ENCODE peak calls at places on chromosomes 3 and 15, in five cellular contexts. One of them, this sample, is unnamed.

GRCh38 chr15:47399100-47399499 is 318.2 kb upstream of the SEMA6D start:
- DNase-seq in mammary epithelial cell: no peak
- DNase-seq in neural progenitor cell: no peak
- DNase-seq in HCT116: no peak
- DNase-seq in GM23248: no peak
- DNase-seq in this sample: no peak

GRCh38 chr15:44536298-44536961 is 517 bp upstream of the EIF3J start:
- DNase-seq in mammary epithelial cell: peak
- DNase-seq in neural progenitor cell: peak
- DNase-seq in HCT116: peak
- DNase-seq in GM23248: peak
- DNase-seq in this sample: peak

GRCh38 chr15:41903782-41904181 is 9.9 kb upstream of the SPTBN5 start:
- DNase-seq in mammary epithelial cell: no peak
- DNase-seq in neural progenitor cell: no peak
- DNase-seq in HCT116: no peak
- DNase-seq in GM23248: no peak
- DNase-seq in this sample: no peak

GRCh38 chr15:58380280-58380945 is 51.4 kb upstream of the LIPC start:
- DNase-seq in mammary epithelial cell: no peak
- DNase-seq in neural progenitor cell: no peak
- DNase-seq in HCT116: no peak
- DNase-seq in GM23248: no peak
- DNase-seq in this sample: no peak

GRCh38 chr3:101643861-101644613 is 32.9 kb downstream of the ZBTB11 start:
- DNase-seq in mammary epithelial cell: peak
- DNase-seq in neural progenitor cell: no peak
- DNase-seq in HCT116: peak
- DNase-seq in GM23248: peak
- DNase-seq in this sample: no peak

GRCh38 chr3:177597325-177598109 is 400.2 kb upstream of the TBL1XR1 start:
- DNase-seq in mammary epithelial cell: peak
- DNase-seq in neural progenitor cell: no peak
- DNase-seq in HCT116: no peak
- DNase-seq in GM23248: peak
- DNase-seq in this sample: peak

GRCh38 chr3:169298247-169298992 is 365.1 kb downstream of the MECOM start:
- DNase-seq in mammary epithelial cell: no peak
- DNase-seq in neural progenitor cell: no peak
- DNase-seq in HCT116: no peak
- DNase-seq in GM23248: no peak
- DNase-seq in this sample: peak

GRCh38 chr3:41900265-41900664 is 61.6 kb downstream of the ULK4 start:
- DNase-seq in mammary epithelial cell: no peak
- DNase-seq in neural progenitor cell: peak
- DNase-seq in HCT116: no peak
- DNase-seq in GM23248: peak
- DNase-seq in this sample: no peak

GRCh38 chr3:48405971-48406370 is 23.9 kb downstream of the PLXNB1 start:
- DNase-seq in mammary epithelial cell: no peak
- DNase-seq in neural progenitor cell: no peak
- DNase-seq in HCT116: no peak
- DNase-seq in GM23248: no peak
- DNase-seq in this sample: no peak

GRCh38 chr3:66397745-66398144 is 103.1 kb downstream of the LRIG1 start:
- DNase-seq in mammary epithelial cell: no peak
- DNase-seq in neural progenitor cell: no peak
- DNase-seq in HCT116: no peak
- DNase-seq in GM23248: peak
- DNase-seq in this sample: no peak

GRCh38 chr15:52558196-52558595 is 10.6 kb downstream of the ARPP19 start:
- DNase-seq in mammary epithelial cell: peak
- DNase-seq in neural progenitor cell: no peak
- DNase-seq in HCT116: no peak
- DNase-seq in GM23248: peak
- DNase-seq in this sample: no peak

GRCh38 chr3:186705882-186706780 is 11.0 kb upstream of the KNG1 start:
- DNase-seq in mammary epithelial cell: peak
- DNase-seq in neural progenitor cell: no peak
- DNase-seq in HCT116: no peak
- DNase-seq in GM23248: no peak
- DNase-seq in this sample: no peak

GRCh38 chr3:129560269-129560787 is 17.4 kb downstream of the H1-8 start:
- DNase-seq in mammary epithelial cell: no peak
- DNase-seq in neural progenitor cell: no peak
- DNase-seq in HCT116: no peak
- DNase-seq in GM23248: peak
- DNase-seq in this sample: peak

GRCh38 chr15:85412956-85413854 is 32.8 kb downstream of the AKAP13 start:
- DNase-seq in mammary epithelial cell: peak
- DNase-seq in neural progenitor cell: no peak
- DNase-seq in HCT116: peak
- DNase-seq in GM23248: peak
- DNase-seq in this sample: peak

GRCh38 chr3:64108784-64109317 is 85.6 kb upstream of the PSMD6 start:
- DNase-seq in mammary epithelial cell: no peak
- DNase-seq in neural progenitor cell: no peak
- DNase-seq in HCT116: no peak
- DNase-seq in GM23248: no peak
- DNase-seq in this sample: no peak

GRCh38 chr3:165669967-165670366 is 167.3 kb downstream of the BCHE start:
- DNase-seq in mammary epithelial cell: no peak
- DNase-seq in neural progenitor cell: no peak
- DNase-seq in HCT116: no peak
- DNase-seq in GM23248: no peak
- DNase-seq in this sample: no peak

GRCh38 chr3:120497318-120497717 is 46.5 kb upstream of the FSTL1 start:
- DNase-seq in mammary epithelial cell: peak
- DNase-seq in neural progenitor cell: no peak
- DNase-seq in HCT116: no peak
- DNase-seq in GM23248: peak
- DNase-seq in this sample: no peak

GRCh38 chr15:98727115-98728040 is 79.0 kb downstream of the IGF1R start:
- DNase-seq in mammary epithelial cell: peak
- DNase-seq in neural progenitor cell: peak
- DNase-seq in HCT116: peak
- DNase-seq in GM23248: peak
- DNase-seq in this sample: peak

GRCh38 chr15:48722764-48723661 is 77.5 kb upstream of the FBN1 start:
- DNase-seq in mammary epithelial cell: peak
- DNase-seq in neural progenitor cell: no peak
- DNase-seq in HCT116: peak
- DNase-seq in GM23248: peak
- DNase-seq in this sample: no peak

GRCh38 chr3:186108106-186108940 is 566 bp downstream of the ETV5 start:
- DNase-seq in mammary epithelial cell: peak
- DNase-seq in neural progenitor cell: peak
- DNase-seq in HCT116: peak
- DNase-seq in GM23248: peak
- DNase-seq in this sample: peak

GRCh38 chr3:65605876-65606432 is 432.8 kb downstream of the MAGI1 start:
- DNase-seq in mammary epithelial cell: peak
- DNase-seq in neural progenitor cell: no peak
- DNase-seq in HCT116: no peak
- DNase-seq in GM23248: peak
- DNase-seq in this sample: no peak

GRCh38 chr15:77810180-77810579 is 177.5 kb upstream of the LINGO1 start:
- DNase-seq in mammary epithelial cell: no peak
- DNase-seq in neural progenitor cell: peak
- DNase-seq in HCT116: no peak
- DNase-seq in GM23248: no peak
- DNase-seq in this sample: no peak

GRCh38 chr15:36029606-36030005 is 483.6 kb upstream of the DPH6 start:
- DNase-seq in mammary epithelial cell: no peak
- DNase-seq in neural progenitor cell: no peak
- DNase-seq in HCT116: no peak
- DNase-seq in GM23248: peak
- DNase-seq in this sample: no peak

GRCh38 chr3:137121704-137122314 is 164.0 kb downstream of the IL20RB start:
- DNase-seq in mammary epithelial cell: peak
- DNase-seq in neural progenitor cell: peak
- DNase-seq in HCT116: peak
- DNase-seq in GM23248: peak
- DNase-seq in this sample: peak

DNA sequence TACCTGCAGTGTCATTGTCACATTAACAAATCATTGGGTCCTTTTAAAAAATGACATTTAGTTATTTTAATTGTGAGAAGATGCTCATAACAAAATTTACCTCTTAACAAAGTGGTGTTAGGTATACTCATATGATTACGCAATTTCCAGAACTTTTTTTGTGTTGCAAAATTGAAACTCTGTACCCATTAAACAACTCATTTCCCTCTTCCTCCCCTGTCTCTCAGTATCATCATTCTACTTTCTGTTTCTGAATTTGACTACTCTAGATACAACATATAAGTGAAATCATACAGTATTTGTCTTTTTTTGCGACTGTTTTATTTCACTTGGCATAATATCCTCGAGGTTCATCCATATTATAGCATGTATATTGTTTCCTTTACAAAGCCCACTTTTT is 58.7 kb upstream of the CHST2 start:
- DNase-seq in mammary epithelial cell: peak
- DNase-seq in neural progenitor cell: no peak
- DNase-seq in HCT116: no peak
- DNase-seq in GM23248: peak
- DNase-seq in this sample: no peak
- H3K9ac ChIP-seq in mammary epithelial cell: no peak
- H3K9ac ChIP-seq in neural progenitor cell: no peak
- H3K9ac ChIP-seq in HCT116: no peak
- H3K9ac ChIP-seq in GM23248: no peak
- H3K9ac ChIP-seq in this sample: no peak

GRCh38 chr3:38154625-38155255 is 10.6 kb upstream of the OXSR1 start:
- DNase-seq in mammary epithelial cell: peak
- DNase-seq in neural progenitor cell: no peak
- DNase-seq in HCT116: no peak
- DNase-seq in GM23248: no peak
- DNase-seq in this sample: peak
- H3K9ac ChIP-seq in mammary epithelial cell: peak
- H3K9ac ChIP-seq in neural progenitor cell: no peak
- H3K9ac ChIP-seq in HCT116: no peak
- H3K9ac ChIP-seq in GM23248: peak
- H3K9ac ChIP-seq in this sample: no peak

GRCh38 chr3:1515842-1516241 is 423.0 kb downstream of the CNTN6 start:
- DNase-seq in mammary epithelial cell: no peak
- DNase-seq in neural progenitor cell: no peak
- DNase-seq in HCT116: no peak
- DNase-seq in GM23248: no peak
- DNase-seq in this sample: no peak

DNA sequence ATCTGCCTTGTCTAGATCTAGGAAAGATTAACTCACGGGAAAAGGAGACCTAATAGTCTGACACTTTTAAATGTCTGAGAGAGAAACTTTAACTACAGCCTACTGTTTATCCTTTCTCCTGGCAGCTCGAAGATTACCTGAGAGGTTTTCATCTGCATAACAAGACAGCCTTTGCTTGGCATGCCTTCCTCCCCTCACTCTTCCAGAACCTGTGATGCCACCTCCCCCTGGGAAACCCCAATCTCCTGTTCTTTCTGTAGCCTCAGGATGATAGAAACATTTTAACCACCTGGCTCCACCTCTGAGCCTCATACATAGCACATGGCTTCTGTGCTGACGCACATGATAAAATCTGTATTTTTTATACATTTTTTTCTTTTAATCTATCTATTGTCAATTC is 420.8 kb downstream of the CNTN6 start:
- DNase-seq in mammary epithelial cell: no peak
- DNase-seq in neural progenitor cell: no peak
- DNase-seq in HCT116: no peak
- DNase-seq in GM23248: no peak
- DNase-seq in this sample: no peak
- H3K9ac ChIP-seq in mammary epithelial cell: no peak
- H3K9ac ChIP-seq in neural progenitor cell: no peak
- H3K9ac ChIP-seq in HCT116: no peak
- H3K9ac ChIP-seq in GM23248: no peak
- H3K9ac ChIP-seq in this sample: no peak

DNA sequence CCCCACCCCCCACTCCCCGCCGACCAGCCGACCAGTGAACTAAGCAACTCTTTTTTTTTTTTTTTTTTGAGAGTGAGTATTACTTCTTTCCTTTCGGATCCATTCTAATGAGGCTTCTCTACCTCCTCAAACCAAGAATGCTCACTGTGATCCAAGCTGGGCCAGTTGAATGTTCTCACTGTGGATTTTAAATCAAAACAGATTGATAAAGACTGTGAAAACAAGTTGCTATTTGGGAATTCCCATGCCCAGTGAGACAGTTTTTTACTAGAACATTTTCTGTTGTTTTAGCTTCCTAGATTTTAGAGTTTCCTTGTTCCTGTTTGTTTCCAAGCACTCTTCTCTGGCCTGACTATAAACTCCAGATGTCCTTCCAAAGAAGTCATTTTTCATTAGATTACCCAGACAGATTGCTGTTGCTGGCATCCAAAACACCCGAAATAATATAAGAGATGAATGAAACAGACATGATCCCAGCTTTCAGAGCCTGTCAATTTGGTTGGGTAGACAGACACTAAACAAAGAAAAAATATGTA is 60.0 kb upstream of the GALNT15 start:
- DNase-seq in mammary epithelial cell: no peak
- DNase-seq in neural progenitor cell: no peak
- DNase-seq in HCT116: no peak
- DNase-seq in GM23248: peak
- DNase-seq in this sample: no peak
- H3K9ac ChIP-seq in mammary epithelial cell: no peak
- H3K9ac ChIP-seq in neural progenitor cell: no peak
- H3K9ac ChIP-seq in HCT116: no peak
- H3K9ac ChIP-seq in GM23248: peak
- H3K9ac ChIP-seq in this sample: no peak

DNA sequence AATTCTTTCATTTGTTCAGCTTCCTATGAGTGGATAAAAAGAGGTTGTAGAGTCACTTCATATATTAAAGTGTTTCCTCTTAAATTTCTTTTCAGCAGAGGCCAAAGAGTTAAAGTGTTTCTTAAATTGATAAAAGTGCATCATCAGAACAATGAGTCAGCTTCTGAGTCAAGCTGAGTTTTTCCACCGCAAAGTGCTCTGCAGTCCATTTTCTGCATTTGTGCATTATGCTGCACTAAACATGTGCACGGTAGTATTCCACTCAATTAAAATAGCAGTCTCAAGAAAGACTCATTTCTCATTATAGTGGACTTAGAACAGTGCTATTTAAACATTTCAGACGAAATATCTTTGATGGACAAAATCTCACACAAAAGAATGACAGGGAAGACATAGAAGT is 152.0 kb downstream of the ZBBX start:
- DNase-seq in mammary epithelial cell: no peak
- DNase-seq in neural progenitor cell: no peak
- DNase-seq in HCT116: no peak
- DNase-seq in GM23248: peak
- DNase-seq in this sample: no peak
- H3K9ac ChIP-seq in mammary epithelial cell: no peak
- H3K9ac ChIP-seq in neural progenitor cell: no peak
- H3K9ac ChIP-seq in HCT116: no peak
- H3K9ac ChIP-seq in GM23248: no peak
- H3K9ac ChIP-seq in this sample: no peak

GRCh38 chr3:197266331-197266730 is 32.1 kb downstream of the DLG1 start:
- DNase-seq in mammary epithelial cell: no peak
- DNase-seq in neural progenitor cell: no peak
- DNase-seq in HCT116: no peak
- DNase-seq in GM23248: no peak
- DNase-seq in this sample: no peak

GRCh38 chr3:197269024-197269423 is 29.4 kb downstream of the DLG1 start:
- DNase-seq in mammary epithelial cell: no peak
- DNase-seq in neural progenitor cell: no peak
- DNase-seq in HCT116: no peak
- DNase-seq in GM23248: no peak
- DNase-seq in this sample: no peak

GRCh38 chr3:197270558-197271317 is 27.7 kb downstream of the DLG1 start:
- DNase-seq in mammary epithelial cell: no peak
- DNase-seq in neural progenitor cell: no peak
- DNase-seq in HCT116: no peak
- DNase-seq in GM23248: no peak
- DNase-seq in this sample: no peak

GRCh38 chr3:197268319-197268718 is 30.1 kb downstream of the DLG1 start:
- DNase-seq in mammary epithelial cell: no peak
- DNase-seq in neural progenitor cell: no peak
- DNase-seq in HCT116: no peak
- DNase-seq in GM23248: no peak
- DNase-seq in this sample: no peak
- H3K9ac ChIP-seq in mammary epithelial cell: no peak
- H3K9ac ChIP-seq in neural progenitor cell: no peak
- H3K9ac ChIP-seq in HCT116: no peak
- H3K9ac ChIP-seq in GM23248: no peak
- H3K9ac ChIP-seq in this sample: no peak

This sample was measured in colonic mucosa.